ENCODE peak calls at places on chromosomes 11 and 22, in nine cellular contexts. H is NT2/D1, E is mesenchymal stem cell, K is small intestine, Q is MM.1S, C is OCI-LY7, V is body of pancreas, O is left ventricle myocardium inferior, P is thyroid gland. Y is an unnamed sample. For H3K4me1, the result is how much of the 10 kb centered on the place peaks cover.

GRCh38 chr11:34501962-34502361 is 11.6 kb downstream of the ELF5 start:
- DNase-seq in O (no peak), P (peak), E (no peak), H (no peak), V (peak), Q (no peak), C (no peak), K (no peak), Y (no peak)

GRCh38 chr11:6248248-6248647 is 9.4 kb downstream of the CNGA4 start:
- DNase-seq in C (no peak), K (no peak), P (no peak), Q (no peak), O (no peak), V (no peak), H (no peak), E (peak), Y (no peak)

GRCh38 chr22:49943771-49944398 is 16.7 kb upstream of the PIM3 start:
- DNase-seq in P (no peak), Q (no peak), C (no peak), E (no peak), O (no peak), V (no peak), K (no peak), H (no peak), Y (no peak)

GRCh38 chr11:122209619-122210377 is 93.8 kb upstream of the BLID start:
- DNase-seq in E (peak), H (no peak), C (no peak), K (peak), V (peak), P (peak), Q (no peak), O (peak), Y (no peak)

GRCh38 chr11:14973621-14974020 is 1.5 kb upstream of the CALCA start:
- DNase-seq in Q (no peak), V (peak), C (no peak), H (no peak), K (no peak), E (peak), O (no peak), P (peak), Y (no peak)

GRCh38 chr11:2377511-2378443 is 667 bp downstream of the CD81 start:
- DNase-seq in V (peak), O (peak), H (no peak), C (peak), Q (no peak), P (peak), K (no peak), E (peak), Y (peak)

GRCh38 chr22:40654522-40655167 is 18.1 kb upstream of the MRTFA start:
- DNase-seq in H (no peak), V (peak), P (peak), Q (no peak), O (peak), C (no peak), E (peak), K (peak), Y (no peak)

GRCh38 chr11:6475936-6476335 is 2.2 kb upstream of the TRIM3 start:
- DNase-seq in V (peak), P (no peak), C (no peak), Q (no peak), E (peak), H (peak), O (no peak), K (peak), Y (no peak)

GRCh38 chr11:85823816-85824215 is 12.9 kb upstream of the SYTL2 start:
- DNase-seq in K (peak), H (no peak), V (no peak), P (no peak), O (no peak), C (no peak), E (peak), Q (peak), Y (no peak)

GRCh38 chr22:48618326-48618725 is 1209.3 kb downstream of the BRD1 start:
- DNase-seq in Q (no peak), K (no peak), V (no peak), C (no peak), O (no peak), H (no peak), P (no peak), E (no peak), Y (no peak)

GRCh38 chr11:95821640-95822039 is 31.3 kb downstream of the CEP57 start:
- DNase-seq in E (peak), Q (no peak), K (no peak), P (no peak), O (no peak), C (no peak), H (no peak), V (no peak), Y (no peak)

GRCh38 chr11:3823303-3823702 is 14.9 kb downstream of the PGAP2 start:
- DNase-seq in C (no peak), O (no peak), P (no peak), E (peak), K (no peak), H (no peak), Q (no peak), V (no peak), Y (no peak)

GRCh38 chr22:20559174-20559760 is 51.9 kb downstream of the MED15 start:
- DNase-seq in Q (no peak), V (no peak), K (no peak), P (no peak), H (no peak), E (no peak), C (no peak), O (no peak), Y (no peak)

GRCh38 chr11:61448552-61448927 is 18.6 kb downstream of the SDHAF2 start:
- DNase-seq in V (no peak), C (no peak), K (no peak), H (no peak), E (peak), Q (no peak), P (no peak), O (no peak), Y (no peak)

GRCh38 chr22:40451230-40451629 is 80.8 kb downstream of the SGSM3 start:
- DNase-seq in V (no peak), O (peak), C (no peak), K (no peak), H (no peak), E (no peak), Q (no peak), P (no peak), Y (no peak)

GRCh38 chr11:64357904-64358535 is 942 bp upstream of the RPS6KA4 start:
- DNase-seq in P (no peak), H (no peak), O (no peak), K (peak), Q (no peak), V (no peak), E (peak), C (no peak), Y (peak)

GRCh38 chr11:46296520-46297448 is 19.3 kb downstream of the CREB3L1 start:
- DNase-seq in V (peak), O (peak), P (no peak), K (no peak), H (peak), E (peak), C (no peak), Q (no peak), Y (no peak)

GRCh38 chr11:33377852-33378385 is 120.7 kb downstream of the HIPK3 start:
- DNase-seq in V (no peak), P (no peak), Q (no peak), C (peak), E (no peak), H (no peak), K (peak), O (no peak), Y (no peak)

GRCh38 chr11:10450451-10451398 is 4.3 kb upstream of the AMPD3 start:
- DNase-seq in K (peak), C (no peak), H (no peak), O (peak), Q (peak), P (peak), V (peak), E (peak), Y (no peak)

GRCh38 chr11:867856-868358 is 25.3 kb downstream of the TSPAN4 start:
- DNase-seq in E (no peak), K (no peak), O (no peak), V (no peak), Q (no peak), C (no peak), P (no peak), H (no peak), Y (no peak)

GRCh38 chr22:25060522-25061071 is 108.1 kb downstream of the KIAA1671 start:
- DNase-seq in P (no peak), E (no peak), C (no peak), Q (no peak), O (no peak), V (no peak), H (no peak), K (no peak), Y (peak)

GRCh38 chr11:2830030-2830812 is 55.4 kb downstream of the CDKN1C start:
- DNase-seq in K (no peak), O (peak), E (no peak), H (no peak), V (no peak), Q (no peak), C (no peak), P (no peak), Y (no peak)

GRCh38 chr11:63763506-63764200 is 4.9 kb downstream of the ZFTA start:
- DNase-seq in Q (no peak), V (peak), K (no peak), H (no peak), P (peak), O (peak), E (no peak), C (no peak), Y (no peak)

GRCh38 chr22:47053865-47054185 is 291.4 kb downstream of the TBC1D22A start:
- DNase-seq in P (no peak), O (no peak), C (no peak), V (no peak), H (no peak), K (no peak), Q (no peak), E (peak), Y (no peak)

GRCh38 chr22:45717787-45718186 is 46.2 kb downstream of the ATXN10 start:
- DNase-seq in O (no peak), Q (no peak), K (no peak), H (no peak), E (peak), C (no peak), V (no peak), P (no peak), Y (no peak)

GRCh38 chr11:124961972-124962609 is 8.1 kb downstream of the CCDC15 start:
- DNase-seq in H (peak), K (peak), E (peak), V (no peak), O (no peak), P (no peak), Q (peak), C (peak), Y (peak)

GRCh38 chr11:44434191-44434590 is 124.3 kb upstream of the ALX4 start:
- DNase-seq in C (no peak), V (no peak), P (no peak), H (no peak), O (no peak), K (no peak), E (no peak), Q (no peak), Y (no peak)

GRCh38 chr11:34654491-34655334 is 33.8 kb downstream of the EHF start:
- DNase-seq in Q (no peak), V (peak), P (peak), E (peak), H (no peak), K (no peak), O (peak), C (no peak), Y (no peak)

GRCh38 chr11:69304258-69304657 is 10.3 kb downstream of the MYEOV start:
- DNase-seq in C (no peak), O (no peak), Q (no peak), P (no peak), H (no peak), K (no peak), V (no peak), E (no peak), Y (no peak)

GRCh38 chr11:20937826-20938225 is 268.4 kb downstream of the NELL1 start:
- DNase-seq in K (no peak), V (no peak), C (no peak), E (no peak), P (no peak), O (no peak), Q (no peak), H (no peak), Y (no peak)

GRCh38 chr11:110156503-110156902 is 63.3 kb downstream of the ZC3H12C start:
- DNase-seq in H (no peak), K (no peak), E (no peak), C (no peak), O (no peak), Q (no peak), V (no peak), P (no peak), Y (no peak)

GRCh38 chr11:61574611-61575010 is 6.3 kb downstream of the SYT7 start:
- DNase-seq in P (no peak), K (no peak), H (no peak), Q (no peak), E (no peak), O (no peak), C (no peak), V (no peak), Y (no peak)

GRCh38 chr11:133945087-133945974 is 11.4 kb downstream of the IGSF9B start:
- DNase-seq in C (no peak), P (no peak), O (peak), H (no peak), Q (no peak), V (no peak), E (no peak), K (no peak), Y (no peak)

GRCh38 chr22:35154937-35155387 is 89.0 kb downstream of the ISX start:
- DNase-seq in O (peak), H (peak), E (peak), V (peak), C (peak), Q (peak), P (peak), K (peak), Y (peak)

GRCh38 chr11:27209562-27210005 is 153.4 kb downstream of the CCDC34 start:
- DNase-seq in C (no peak), V (no peak), Q (no peak), H (no peak), E (peak), P (no peak), O (peak), K (no peak), Y (no peak)

GRCh38 chr11:72712168-72712721 is 38.0 kb upstream of the PDE2A start:
- DNase-seq in V (no peak), K (no peak), E (peak), Q (no peak), C (no peak), H (no peak), P (no peak), O (peak), Y (no peak)

GRCh38 chr11:67057410-67057757 is 737 bp downstream of the RHOD start:
- DNase-seq in H (no peak), Q (no peak), C (no peak), K (no peak), O (no peak), P (peak), E (no peak), V (peak), Y (no peak)

DNA sequence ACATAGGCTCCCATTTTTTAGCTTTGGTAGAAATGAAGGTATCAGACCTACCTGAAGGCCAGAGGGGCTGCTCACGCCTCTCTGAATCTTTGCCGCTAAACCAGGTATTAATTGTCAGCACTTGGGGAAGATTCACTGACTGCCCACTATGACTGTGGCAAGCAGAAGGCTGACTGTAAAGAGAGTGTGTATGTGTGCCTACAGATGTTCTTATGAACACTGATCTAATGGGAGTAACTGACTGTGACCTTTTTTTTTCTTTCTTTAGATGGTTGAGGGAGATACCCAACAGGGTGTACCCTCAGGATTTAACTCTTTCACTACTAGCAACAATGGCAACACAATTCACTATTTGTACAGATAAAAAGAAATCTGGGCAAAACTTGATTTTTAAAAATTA is at the start of gene RAG2:
- DNase-seq in V (no peak), O (no peak), E (no peak), C (no peak), Q (no peak), H (no peak), P (no peak), K (no peak), Y (no peak)
- H3K4me1 ChIP-seq in V (under half), O (under half), E (under half), C (under half), Q (under half), H (under half), P (under half), K (under half), Y (under half)

DNA sequence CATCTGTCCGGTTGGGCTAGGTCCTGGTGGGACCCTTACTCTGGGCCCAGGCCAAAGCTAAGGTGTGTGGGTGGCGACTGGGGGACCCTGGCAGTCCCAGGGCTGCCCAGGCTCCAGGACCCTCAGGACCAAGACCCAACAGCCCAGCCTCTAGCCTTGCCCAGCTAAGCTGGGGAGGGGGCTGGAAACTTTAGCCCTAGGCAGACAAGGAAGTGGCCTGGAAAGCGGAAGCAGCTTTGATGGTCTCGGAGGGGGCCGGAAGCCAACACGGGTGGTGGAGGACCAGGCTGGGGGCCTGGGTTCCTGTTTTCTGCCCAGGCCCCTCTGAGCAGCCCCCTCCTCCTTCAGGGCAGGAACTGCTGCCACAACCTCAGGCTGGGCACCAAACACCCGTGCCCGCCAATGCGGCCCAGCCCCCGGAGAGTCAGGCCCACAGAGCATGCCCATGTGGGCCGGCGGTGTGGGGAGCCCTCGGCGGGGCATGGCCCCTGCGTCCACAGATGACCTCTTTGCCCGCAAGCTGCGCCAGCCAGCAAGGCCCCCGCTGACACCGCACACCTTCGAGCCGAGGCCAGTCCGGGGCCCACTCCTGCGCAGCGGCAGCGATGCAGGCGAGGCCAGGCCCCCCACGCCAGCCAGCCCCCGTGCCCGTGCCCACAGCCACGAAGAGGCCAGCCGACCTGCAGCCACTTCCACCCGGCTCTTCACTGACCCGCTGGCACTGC is 2.7 kb downstream of the SIPA1 start:
- DNase-seq in H (no peak), C (peak), Q (no peak), V (peak), E (no peak), O (peak), P (peak), K (peak), Y (peak)
- H3K4me3 ChIP-seq in H (no peak), C (peak), Q (no peak), V (no peak), E (no peak), O (peak), P (no peak), K (peak), Y (peak)

DNA sequence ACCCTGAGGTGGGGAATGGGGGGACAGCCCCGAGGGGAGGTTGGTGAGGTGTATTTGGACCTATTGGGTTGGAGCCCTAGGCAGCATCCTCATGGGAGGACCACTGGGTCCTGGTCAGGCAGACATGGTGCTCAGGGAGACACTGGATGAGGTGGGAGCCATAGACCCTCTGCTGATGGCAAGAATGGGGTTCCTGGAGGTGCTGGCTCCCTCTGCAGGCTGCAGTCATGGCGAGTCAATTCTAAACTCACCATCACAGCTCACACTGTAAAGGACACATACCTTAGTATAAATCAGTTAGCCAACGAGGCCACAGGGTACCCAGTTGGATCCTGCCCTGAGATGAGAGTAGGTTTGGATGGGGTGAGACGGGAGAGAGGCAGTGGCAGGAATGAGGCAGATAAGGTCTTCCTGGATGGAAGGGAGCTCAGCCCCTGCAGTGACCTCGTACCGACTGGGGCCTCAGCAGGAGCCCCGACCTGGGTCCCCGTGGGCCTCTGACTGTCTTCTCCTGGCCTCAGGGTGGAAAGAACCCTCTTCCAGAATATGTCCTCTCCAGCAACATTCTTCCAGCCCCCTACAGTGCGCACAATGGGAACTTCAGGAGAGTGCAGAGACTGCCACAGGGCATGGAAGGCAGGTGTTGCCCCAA is 1.7 kb upstream of the GAB4 start:
- DNase-seq in K (no peak), O (no peak), H (no peak), C (peak), V (no peak), E (no peak), Q (no peak), P (no peak), Y (peak)
- H3K4me1 ChIP-seq in K (under half), O (under half), H (under half), C (under half), V (under half), E (under half), Q (under half), P (under half), Y (under half)

GRCh38 chr22:43263645-43264514 is 76.9 kb upstream of the TTLL12 start:
- DNase-seq in K (peak), O (peak), C (no peak), H (no peak), E (peak), P (peak), Q (peak), V (peak), Y (no peak)
- H3K4me3 ChIP-seq in K (no peak), O (peak), C (no peak), H (no peak), E (peak), P (no peak), Q (peak), V (no peak), Y (no peak)

DNA sequence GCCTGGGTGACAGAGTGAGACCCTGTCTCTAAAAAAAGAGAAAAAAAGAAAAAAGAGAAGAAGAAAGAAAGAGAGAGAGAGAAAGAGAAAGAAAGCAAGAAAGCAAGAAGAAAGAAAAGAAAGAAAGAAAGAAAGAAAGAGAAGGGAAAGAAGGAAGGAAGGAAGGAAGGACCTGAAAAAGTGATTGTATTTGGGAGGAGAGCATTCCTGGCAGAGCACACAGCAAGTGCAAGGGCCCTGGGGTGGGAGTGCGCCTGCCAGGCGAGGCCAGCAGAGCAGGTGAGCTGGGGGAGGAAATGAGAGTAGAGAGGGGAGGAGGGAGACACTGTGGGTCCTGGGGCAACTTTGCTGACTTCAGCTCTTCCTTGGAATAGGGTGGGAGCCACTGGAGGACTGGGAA is 7.7 kb upstream of the CABP7 start:
- DNase-seq in H (no peak), Q (no peak), E (no peak), O (no peak), C (no peak), K (no peak), V (no peak), P (no peak), Y (no peak)
- H3K4me1 ChIP-seq in H (under half), Q (under half), E (under half), O (under half), C (under half), K (under half), V (under half), P (under half), Y (under half)

GRCh38 chr11:105282658-105283057 is 143.1 kb upstream of the CARD18 start:
- DNase-seq in V (no peak), H (no peak), P (no peak), Q (no peak), K (peak), C (no peak), E (no peak), O (no peak), Y (no peak)
- H3K4me3 ChIP-seq in V (no peak), H (no peak), P (no peak), Q (no peak), K (no peak), C (no peak), E (no peak), O (no peak), Y (no peak)

Y was measured in Karpas-422.